ENCODE peak calls at places on chromosomes 1 and 21, in six cellular contexts. One of them, this sample, is unnamed.

GRCh38 chr1:178513278-178513983 is 522 bp downstream of the TEX35 start:
- DNase-seq in HCT116: no peak
- DNase-seq in HepG2: no peak
- DNase-seq in WTC11: peak
- DNase-seq in K562: no peak
- DNase-seq in GM12878: no peak
- DNase-seq in this sample: no peak

GRCh38 chr1:24980836-24981631 is 51.0 kb upstream of the RUNX3 start:
- DNase-seq in WTC11: no peak
- DNase-seq in K562: no peak
- DNase-seq in HepG2: no peak
- DNase-seq in GM12878: no peak
- DNase-seq in HCT116: no peak
- DNase-seq in this sample: no peak

GRCh38 chr1:109620396-109620817 is 770 bp downstream of the AMPD2 start:
- DNase-seq in WTC11: no peak
- DNase-seq in GM12878: no peak
- DNase-seq in HepG2: no peak
- DNase-seq in K562: no peak
- DNase-seq in HCT116: no peak
- DNase-seq in this sample: no peak

GRCh38 chr1:170676628-170677027 is 12.7 kb downstream of the PRRX1 start:
- DNase-seq in WTC11: no peak
- DNase-seq in GM12878: no peak
- DNase-seq in HepG2: no peak
- DNase-seq in K562: no peak
- DNase-seq in HCT116: no peak
- DNase-seq in this sample: no peak

GRCh38 chr1:165397945-165398344 is 41.4 kb upstream of the LMX1A start:
- DNase-seq in K562: peak
- DNase-seq in HCT116: no peak
- DNase-seq in WTC11: no peak
- DNase-seq in GM12878: no peak
- DNase-seq in HepG2: no peak
- DNase-seq in this sample: no peak

GRCh38 chr1:20290624-20291597 is at the start of gene VWA5B1:
- DNase-seq in HCT116: no peak
- DNase-seq in K562: peak
- DNase-seq in WTC11: peak
- DNase-seq in GM12878: no peak
- DNase-seq in HepG2: no peak
- DNase-seq in this sample: peak

GRCh38 chr1:50701706-50702317 is 258.3 kb downstream of the FAF1 start:
- DNase-seq in GM12878: no peak
- DNase-seq in HCT116: no peak
- DNase-seq in WTC11: no peak
- DNase-seq in HepG2: no peak
- DNase-seq in K562: no peak
- DNase-seq in this sample: no peak

GRCh38 chr1:52899445-52899894 is 22.1 kb downstream of the ECHDC2 start:
- DNase-seq in HepG2: peak
- DNase-seq in GM12878: no peak
- DNase-seq in WTC11: no peak
- DNase-seq in HCT116: no peak
- DNase-seq in K562: no peak
- DNase-seq in this sample: no peak

GRCh38 chr1:85940621-85941306 is 215.8 kb downstream of the COL24A1 start:
- DNase-seq in HCT116: no peak
- DNase-seq in GM12878: no peak
- DNase-seq in WTC11: no peak
- DNase-seq in HepG2: no peak
- DNase-seq in K562: no peak
- DNase-seq in this sample: no peak

GRCh38 chr21:41032536-41032935 is 135.4 kb upstream of the BACE2 start:
- DNase-seq in HCT116: no peak
- DNase-seq in GM12878: no peak
- DNase-seq in HepG2: no peak
- DNase-seq in K562: no peak
- DNase-seq in WTC11: no peak
- DNase-seq in this sample: no peak

GRCh38 chr1:27772932-27773731 is at the start of gene STX12:
- DNase-seq in HCT116: peak
- DNase-seq in K562: peak
- DNase-seq in GM12878: peak
- DNase-seq in HepG2: peak
- DNase-seq in WTC11: peak
- DNase-seq in this sample: peak
- TF ChIP-seq ATF3 in HCT116: no peak
- TF ChIP-seq ATF3 in K562: peak
- TF ChIP-seq ATF3 in GM12878: no peak
- TF ChIP-seq ATF3 in HepG2: peak
- TF ChIP-seq ATF3 in WTC11: no peak
- TF ChIP-seq ATF3 in this sample: no peak

DNA sequence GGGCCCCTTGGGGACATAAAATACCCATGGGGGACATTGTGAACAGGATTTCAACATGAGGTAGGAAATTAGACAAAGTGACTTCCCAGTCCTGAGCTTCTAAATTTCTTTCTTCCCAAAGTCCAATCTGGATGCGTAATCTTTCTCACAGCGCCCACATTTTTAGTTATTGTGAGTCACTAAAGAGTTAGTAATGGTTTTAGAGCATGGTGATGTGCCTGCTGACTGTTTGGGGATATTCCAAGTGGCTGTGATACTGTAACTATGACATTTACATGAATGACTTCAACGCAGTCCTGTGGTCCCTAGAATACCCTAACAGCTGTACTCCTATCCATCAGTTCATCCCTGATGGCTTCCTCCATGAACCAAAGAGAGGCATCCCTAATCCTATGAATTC is 224.0 kb upstream of the COA6 start:
- DNase-seq in K562: no peak
- DNase-seq in HepG2: no peak
- DNase-seq in GM12878: no peak
- DNase-seq in WTC11: no peak
- DNase-seq in HCT116: no peak
- DNase-seq in this sample: no peak
- TF ChIP-seq ATF3 in K562: no peak
- TF ChIP-seq ATF3 in HepG2: no peak
- TF ChIP-seq ATF3 in GM12878: no peak
- TF ChIP-seq ATF3 in WTC11: no peak
- TF ChIP-seq ATF3 in HCT116: no peak
- TF ChIP-seq ATF3 in this sample: no peak

GRCh38 chr1:203556047-203556851 is 62.3 kb downstream of the OPTC start:
- DNase-seq in HCT116: no peak
- DNase-seq in K562: no peak
- DNase-seq in WTC11: peak
- DNase-seq in HepG2: no peak
- DNase-seq in GM12878: no peak
- DNase-seq in this sample: peak

GRCh38 chr1:203555484-203556046 is 61.6 kb downstream of the OPTC start:
- DNase-seq in WTC11: no peak
- DNase-seq in K562: no peak
- DNase-seq in HCT116: no peak
- DNase-seq in GM12878: no peak
- DNase-seq in HepG2: no peak
- DNase-seq in this sample: no peak

GRCh38 chr1:203559523-203559922 is 65.6 kb downstream of the OPTC start:
- DNase-seq in HCT116: no peak
- DNase-seq in K562: no peak
- DNase-seq in WTC11: no peak
- DNase-seq in HepG2: no peak
- DNase-seq in GM12878: no peak
- DNase-seq in this sample: no peak

GRCh38 chr1:203557390-203557789 is 63.4 kb downstream of the OPTC start:
- DNase-seq in HCT116: no peak
- DNase-seq in HepG2: no peak
- DNase-seq in K562: no peak
- DNase-seq in WTC11: no peak
- DNase-seq in GM12878: no peak
- DNase-seq in this sample: no peak

DNA sequence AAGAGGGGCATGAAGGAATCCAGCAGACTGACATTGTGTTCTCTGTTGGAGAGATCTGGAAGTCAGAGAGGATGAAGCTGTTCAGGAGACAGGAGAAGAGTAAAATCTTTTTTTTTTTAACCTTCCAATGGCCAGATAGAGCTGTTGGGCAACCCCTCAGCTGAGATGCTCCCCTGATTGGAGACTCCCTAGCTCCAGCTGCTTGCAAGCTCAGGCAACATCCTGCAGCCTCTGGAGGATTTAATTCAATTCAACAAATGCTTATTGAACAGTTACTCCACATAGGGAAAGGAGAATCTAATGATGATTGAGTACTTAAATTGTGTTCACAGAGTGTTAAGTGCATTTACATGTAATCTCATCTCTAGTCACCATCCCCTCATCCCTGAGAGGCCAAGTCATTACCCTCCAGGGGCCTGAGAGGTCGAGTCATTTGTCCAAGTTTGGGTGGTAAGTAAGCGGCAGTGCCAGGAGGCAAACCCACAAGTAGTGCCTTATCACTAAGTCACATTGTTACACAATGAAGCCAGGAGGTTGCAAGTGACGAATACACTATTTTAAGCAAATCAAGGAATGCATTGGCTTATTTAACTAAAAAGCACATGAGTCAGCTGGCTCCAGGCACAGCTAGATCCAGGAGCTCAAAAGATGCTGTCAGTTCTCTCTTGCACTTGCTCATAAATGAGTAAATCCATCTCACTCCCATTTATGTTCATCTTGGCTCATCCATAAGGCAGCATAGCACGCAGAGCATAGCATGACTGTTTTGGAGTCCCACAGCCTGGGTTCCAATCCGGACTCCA is 64.2 kb downstream of the OPTC start:
- DNase-seq in GM12878: no peak
- DNase-seq in WTC11: no peak
- DNase-seq in HepG2: no peak
- DNase-seq in K562: no peak
- DNase-seq in HCT116: no peak
- DNase-seq in this sample: no peak
- TF ChIP-seq ATF3 in GM12878: no peak
- TF ChIP-seq ATF3 in WTC11: no peak
- TF ChIP-seq ATF3 in HepG2: no peak
- TF ChIP-seq ATF3 in K562: no peak
- TF ChIP-seq ATF3 in HCT116: no peak
- TF ChIP-seq ATF3 in this sample: no peak

GRCh38 chr1:182845379-182845778 is 6.2 kb downstream of the DHX9 start:
- DNase-seq in GM12878: no peak
- DNase-seq in HCT116: no peak
- DNase-seq in WTC11: no peak
- DNase-seq in HepG2: no peak
- DNase-seq in K562: no peak
- DNase-seq in this sample: no peak

GRCh38 chr1:182842265-182842664 is 3.1 kb downstream of the DHX9 start:
- DNase-seq in WTC11: no peak
- DNase-seq in HepG2: no peak
- DNase-seq in K562: no peak
- DNase-seq in GM12878: no peak
- DNase-seq in HCT116: no peak
- DNase-seq in this sample: no peak

GRCh38 chr1:182845894-182846293 is 6.7 kb downstream of the DHX9 start:
- DNase-seq in HepG2: no peak
- DNase-seq in HCT116: no peak
- DNase-seq in WTC11: no peak
- DNase-seq in K562: no peak
- DNase-seq in GM12878: no peak
- DNase-seq in this sample: no peak

GRCh38 chr1:182839209-182840065 is at the start of gene DHX9:
- DNase-seq in WTC11: peak
- DNase-seq in HCT116: peak
- DNase-seq in GM12878: peak
- DNase-seq in HepG2: peak
- DNase-seq in K562: peak
- DNase-seq in this sample: peak

DNA sequence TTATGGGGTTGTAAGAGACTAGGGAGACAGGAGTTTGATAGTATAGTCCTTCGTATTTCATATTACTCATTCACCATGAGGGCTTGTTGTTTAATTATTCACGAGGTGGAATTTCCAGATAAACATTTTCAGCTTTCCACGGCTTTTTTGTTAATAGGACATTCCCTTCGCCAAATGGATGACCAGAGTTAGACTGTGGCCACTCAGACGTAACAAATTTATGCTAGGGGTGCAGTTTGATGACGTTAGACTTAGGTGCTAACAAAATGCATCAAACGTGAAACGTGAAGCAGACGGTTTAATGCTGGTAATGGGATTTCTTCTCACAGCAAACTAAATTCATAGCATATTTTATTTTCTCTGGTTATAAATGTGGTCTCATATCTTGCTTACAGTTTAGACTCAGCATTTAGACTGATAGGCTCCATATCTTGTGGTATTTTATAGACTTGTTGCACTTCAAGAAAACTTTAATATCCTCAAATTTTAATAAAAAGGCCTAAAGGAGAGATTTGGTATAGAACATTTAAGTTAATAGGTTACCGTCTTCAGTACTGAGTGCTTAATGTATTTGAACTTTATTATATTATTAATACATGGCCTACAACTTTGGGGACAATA is 2.3 kb downstream of the DHX9 start:
- DNase-seq in HCT116: no peak
- DNase-seq in K562: peak
- DNase-seq in HepG2: peak
- DNase-seq in WTC11: no peak
- DNase-seq in GM12878: no peak
- DNase-seq in this sample: no peak
- TF ChIP-seq ATF3 in HCT116: no peak
- TF ChIP-seq ATF3 in K562: peak
- TF ChIP-seq ATF3 in HepG2: no peak
- TF ChIP-seq ATF3 in WTC11: no peak
- TF ChIP-seq ATF3 in GM12878: no peak
- TF ChIP-seq ATF3 in this sample: no peak

GRCh38 chr1:7303554-7304347 is 467.3 kb upstream of the VAMP3 start:
- DNase-seq in K562: no peak
- DNase-seq in GM12878: no peak
- DNase-seq in HCT116: no peak
- DNase-seq in HepG2: no peak
- DNase-seq in WTC11: no peak
- DNase-seq in this sample: no peak
- TF ChIP-seq ATF3 in K562: no peak
- TF ChIP-seq ATF3 in GM12878: no peak
- TF ChIP-seq ATF3 in HCT116: no peak
- TF ChIP-seq ATF3 in HepG2: no peak
- TF ChIP-seq ATF3 in WTC11: no peak
- TF ChIP-seq ATF3 in this sample: no peak

DNA sequence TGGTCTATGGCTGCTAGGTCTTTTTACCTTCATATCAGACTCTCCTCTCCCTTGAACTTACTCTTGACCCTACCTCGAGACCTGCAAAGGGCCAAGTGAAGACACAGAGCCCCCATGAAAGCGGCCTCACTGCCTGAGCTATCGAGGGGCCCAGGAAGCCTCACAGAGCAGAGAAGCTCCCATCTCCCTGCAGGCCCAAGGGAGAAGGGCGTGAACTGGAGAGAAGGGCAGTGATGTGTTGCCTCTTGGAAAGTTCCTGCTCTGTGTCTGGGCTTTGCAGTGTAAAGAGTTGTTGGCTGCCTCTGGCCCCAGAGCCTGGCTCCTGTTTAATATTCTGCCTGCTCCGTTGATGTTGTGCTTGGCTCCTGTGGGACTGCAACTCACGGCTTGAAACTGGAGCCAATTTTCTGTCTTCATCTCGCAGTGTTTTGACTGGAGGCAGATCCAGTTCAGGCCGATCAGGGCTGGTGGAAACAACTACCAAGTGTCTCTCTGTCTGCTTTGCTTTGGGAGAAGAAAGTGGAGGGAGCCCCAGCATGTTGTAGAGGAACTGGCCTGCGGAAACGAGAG is 4.3 kb downstream of the SERTAD4 start:
- DNase-seq in HepG2: no peak
- DNase-seq in K562: no peak
- DNase-seq in HCT116: no peak
- DNase-seq in WTC11: no peak
- DNase-seq in GM12878: no peak
- DNase-seq in this sample: no peak
- TF ChIP-seq ATF3 in HepG2: no peak
- TF ChIP-seq ATF3 in K562: no peak
- TF ChIP-seq ATF3 in HCT116: no peak
- TF ChIP-seq ATF3 in WTC11: no peak
- TF ChIP-seq ATF3 in GM12878: no peak
- TF ChIP-seq ATF3 in this sample: no peak

This sample was measured in H1.